ENCODE peak calls at places on chromosomes 3 and 15, in eight cellular contexts. One of them, this sample, is unnamed.

GRCh38 chr15:44034334-44034733 is 160.7 kb downstream of the FRMD5 start:
- DNase-seq in brain microvascular endothelial cell: no peak
- DNase-seq in sigmoid colon: no peak
- DNase-seq in keratinocyte: no peak
- DNase-seq in fibroblast of the aortic adventitia: peak
- DNase-seq in fibroblast of mammary gland: peak
- DNase-seq in PC-9: no peak
- DNase-seq in ovary: no peak
- DNase-seq in this sample: no peak

GRCh38 chr3:119627461-119627860 is 29.8 kb downstream of the PLA1A start:
- DNase-seq in brain microvascular endothelial cell: no peak
- DNase-seq in sigmoid colon: no peak
- DNase-seq in keratinocyte: no peak
- DNase-seq in fibroblast of the aortic adventitia: no peak
- DNase-seq in fibroblast of mammary gland: no peak
- DNase-seq in PC-9: no peak
- DNase-seq in ovary: peak
- DNase-seq in this sample: peak

GRCh38 chr3:15858547-15859506 is 61.0 kb upstream of the ANKRD28 start:
- DNase-seq in brain microvascular endothelial cell: no peak
- DNase-seq in sigmoid colon: no peak
- DNase-seq in keratinocyte: no peak
- DNase-seq in fibroblast of the aortic adventitia: peak
- DNase-seq in fibroblast of mammary gland: peak
- DNase-seq in PC-9: peak
- DNase-seq in ovary: peak
- DNase-seq in this sample: peak

GRCh38 chr3:16378920-16379319 is 113.9 kb downstream of the OXNAD1 start:
- DNase-seq in brain microvascular endothelial cell: peak
- DNase-seq in sigmoid colon: no peak
- DNase-seq in keratinocyte: no peak
- DNase-seq in fibroblast of the aortic adventitia: peak
- DNase-seq in fibroblast of mammary gland: peak
- DNase-seq in PC-9: no peak
- DNase-seq in ovary: no peak
- DNase-seq in this sample: peak

GRCh38 chr3:182450942-182451607 is 342.2 kb upstream of the ATP11B start:
- DNase-seq in brain microvascular endothelial cell: no peak
- DNase-seq in sigmoid colon: no peak
- DNase-seq in keratinocyte: no peak
- DNase-seq in fibroblast of the aortic adventitia: no peak
- DNase-seq in fibroblast of mammary gland: no peak
- DNase-seq in PC-9: no peak
- DNase-seq in ovary: no peak
- DNase-seq in this sample: no peak

GRCh38 chr3:102259636-102260035 is 175.2 kb upstream of the ZPLD1 start:
- DNase-seq in brain microvascular endothelial cell: no peak
- DNase-seq in sigmoid colon: no peak
- DNase-seq in keratinocyte: no peak
- DNase-seq in fibroblast of the aortic adventitia: no peak
- DNase-seq in fibroblast of mammary gland: no peak
- DNase-seq in PC-9: no peak
- DNase-seq in ovary: no peak
- DNase-seq in this sample: no peak

GRCh38 chr3:76372497-76372896 is 587.1 kb upstream of the ZNF717 start:
- DNase-seq in brain microvascular endothelial cell: peak
- DNase-seq in sigmoid colon: no peak
- DNase-seq in keratinocyte: no peak
- DNase-seq in fibroblast of the aortic adventitia: no peak
- DNase-seq in fibroblast of mammary gland: no peak
- DNase-seq in PC-9: no peak
- DNase-seq in ovary: no peak
- DNase-seq in this sample: no peak

GRCh38 chr15:63539517-63539916 is 35.1 kb downstream of the USP3 start:
- DNase-seq in brain microvascular endothelial cell: no peak
- DNase-seq in sigmoid colon: no peak
- DNase-seq in keratinocyte: no peak
- DNase-seq in fibroblast of the aortic adventitia: no peak
- DNase-seq in fibroblast of mammary gland: no peak
- DNase-seq in PC-9: no peak
- DNase-seq in ovary: no peak
- DNase-seq in this sample: no peak

GRCh38 chr3:185940951-185941350 is 3.1 kb upstream of the TRA2B start:
- DNase-seq in brain microvascular endothelial cell: no peak
- DNase-seq in sigmoid colon: no peak
- DNase-seq in keratinocyte: no peak
- DNase-seq in fibroblast of the aortic adventitia: no peak
- DNase-seq in fibroblast of mammary gland: no peak
- DNase-seq in PC-9: peak
- DNase-seq in ovary: no peak
- DNase-seq in this sample: no peak

GRCh38 chr15:75606711-75607684 is 18.5 kb downstream of the SNUPN start:
- DNase-seq in brain microvascular endothelial cell: peak
- DNase-seq in sigmoid colon: no peak
- DNase-seq in keratinocyte: no peak
- DNase-seq in fibroblast of the aortic adventitia: no peak
- DNase-seq in fibroblast of mammary gland: peak
- DNase-seq in PC-9: no peak
- DNase-seq in ovary: no peak
- DNase-seq in this sample: no peak

GRCh38 chr15:49282366-49282765 is 112.3 kb downstream of the GALK2 start:
- DNase-seq in brain microvascular endothelial cell: peak
- DNase-seq in sigmoid colon: no peak
- DNase-seq in keratinocyte: no peak
- DNase-seq in fibroblast of the aortic adventitia: peak
- DNase-seq in fibroblast of mammary gland: peak
- DNase-seq in PC-9: no peak
- DNase-seq in ovary: no peak
- DNase-seq in this sample: no peak

GRCh38 chr3:108100906-108101305 is 10.1 kb upstream of the CD47 start:
- DNase-seq in brain microvascular endothelial cell: no peak
- DNase-seq in sigmoid colon: no peak
- DNase-seq in keratinocyte: no peak
- DNase-seq in fibroblast of the aortic adventitia: no peak
- DNase-seq in fibroblast of mammary gland: no peak
- DNase-seq in PC-9: no peak
- DNase-seq in ovary: no peak
- DNase-seq in this sample: peak

GRCh38 chr3:58463181-58463941 is 28.5 kb upstream of the KCTD6 start:
- DNase-seq in brain microvascular endothelial cell: peak
- DNase-seq in sigmoid colon: peak
- DNase-seq in keratinocyte: peak
- DNase-seq in fibroblast of the aortic adventitia: peak
- DNase-seq in fibroblast of mammary gland: peak
- DNase-seq in PC-9: peak
- DNase-seq in ovary: peak
- DNase-seq in this sample: peak

GRCh38 chr3:155737844-155738460 is 6.9 kb downstream of the PLCH1 start:
- DNase-seq in brain microvascular endothelial cell: no peak
- DNase-seq in sigmoid colon: no peak
- DNase-seq in keratinocyte: no peak
- DNase-seq in fibroblast of the aortic adventitia: no peak
- DNase-seq in fibroblast of mammary gland: no peak
- DNase-seq in PC-9: no peak
- DNase-seq in ovary: no peak
- DNase-seq in this sample: peak

GRCh38 chr3:58386966-58387365 is 46.7 kb downstream of the PDHB start:
- DNase-seq in brain microvascular endothelial cell: peak
- DNase-seq in sigmoid colon: no peak
- DNase-seq in keratinocyte: no peak
- DNase-seq in fibroblast of the aortic adventitia: peak
- DNase-seq in fibroblast of mammary gland: peak
- DNase-seq in PC-9: no peak
- DNase-seq in ovary: no peak
- DNase-seq in this sample: no peak

GRCh38 chr15:96735621-96736020 is 405.1 kb downstream of the NR2F2 start:
- DNase-seq in brain microvascular endothelial cell: no peak
- DNase-seq in sigmoid colon: no peak
- DNase-seq in keratinocyte: no peak
- DNase-seq in fibroblast of the aortic adventitia: no peak
- DNase-seq in fibroblast of mammary gland: no peak
- DNase-seq in PC-9: no peak
- DNase-seq in ovary: no peak
- DNase-seq in this sample: no peak

GRCh38 chr15:63968122-63968524 is 78.2 kb downstream of the DAPK2 start:
- DNase-seq in brain microvascular endothelial cell: no peak
- DNase-seq in sigmoid colon: no peak
- DNase-seq in keratinocyte: no peak
- DNase-seq in fibroblast of the aortic adventitia: no peak
- DNase-seq in fibroblast of mammary gland: no peak
- DNase-seq in PC-9: no peak
- DNase-seq in ovary: no peak
- DNase-seq in this sample: no peak

GRCh38 chr15:23801881-23802280 is 114.8 kb upstream of the NDN start:
- DNase-seq in brain microvascular endothelial cell: no peak
- DNase-seq in sigmoid colon: no peak
- DNase-seq in keratinocyte: no peak
- DNase-seq in fibroblast of the aortic adventitia: no peak
- DNase-seq in fibroblast of mammary gland: no peak
- DNase-seq in PC-9: no peak
- DNase-seq in ovary: no peak
- DNase-seq in this sample: no peak

GRCh38 chr3:12393894-12394293 is 90.4 kb upstream of the TSEN2 start:
- DNase-seq in brain microvascular endothelial cell: no peak
- DNase-seq in sigmoid colon: no peak
- DNase-seq in keratinocyte: no peak
- DNase-seq in fibroblast of the aortic adventitia: peak
- DNase-seq in fibroblast of mammary gland: peak
- DNase-seq in PC-9: no peak
- DNase-seq in ovary: no peak
- DNase-seq in this sample: no peak

GRCh38 chr15:78317145-78317836 is 17.9 kb upstream of the SKIC8 start:
- DNase-seq in brain microvascular endothelial cell: no peak
- DNase-seq in sigmoid colon: peak
- DNase-seq in keratinocyte: peak
- DNase-seq in fibroblast of the aortic adventitia: no peak
- DNase-seq in fibroblast of mammary gland: peak
- DNase-seq in PC-9: no peak
- DNase-seq in ovary: no peak
- DNase-seq in this sample: no peak

GRCh38 chr3:128236667-128237066 is 83.4 kb downstream of the EEFSEC start:
- DNase-seq in brain microvascular endothelial cell: no peak
- DNase-seq in sigmoid colon: no peak
- DNase-seq in keratinocyte: no peak
- DNase-seq in fibroblast of the aortic adventitia: no peak
- DNase-seq in fibroblast of mammary gland: no peak
- DNase-seq in PC-9: no peak
- DNase-seq in ovary: no peak
- DNase-seq in this sample: no peak

DNA sequence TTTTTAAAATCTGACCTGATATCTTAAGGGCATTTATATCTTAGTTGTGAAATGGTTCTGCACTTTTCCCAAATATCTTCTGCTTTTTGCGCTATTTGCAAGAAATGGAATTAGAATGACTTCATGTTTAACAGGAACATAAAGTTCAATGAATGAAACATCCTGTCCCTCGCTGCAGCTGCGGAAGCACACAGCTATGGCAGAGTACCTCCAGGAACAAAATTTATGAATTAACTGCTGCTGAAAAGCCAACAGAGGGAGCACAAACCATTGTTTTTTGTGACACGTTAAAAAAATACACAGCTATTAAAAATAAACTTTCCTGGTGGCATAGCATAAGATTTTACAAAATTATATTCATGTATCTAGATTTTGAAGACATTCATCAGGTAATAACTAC is 404.4 kb upstream of the MDFIC2 start:
- DNase-seq in brain microvascular endothelial cell: peak
- DNase-seq in sigmoid colon: peak
- DNase-seq in keratinocyte: no peak
- DNase-seq in fibroblast of the aortic adventitia: peak
- DNase-seq in fibroblast of mammary gland: peak
- DNase-seq in PC-9: no peak
- DNase-seq in ovary: peak
- DNase-seq in this sample: no peak
- TF ChIP-seq CTCF in brain microvascular endothelial cell: peak
- TF ChIP-seq CTCF in sigmoid colon: peak
- TF ChIP-seq CTCF in keratinocyte: peak
- TF ChIP-seq CTCF in fibroblast of the aortic adventitia: peak
- TF ChIP-seq CTCF in fibroblast of mammary gland: peak
- TF ChIP-seq CTCF in PC-9: peak
- TF ChIP-seq CTCF in ovary: no peak
- TF ChIP-seq CTCF in this sample: no peak

GRCh38 chr15:68631621-68632051 is 52.8 kb downstream of the CORO2B start:
- DNase-seq in brain microvascular endothelial cell: no peak
- DNase-seq in sigmoid colon: no peak
- DNase-seq in keratinocyte: no peak
- DNase-seq in fibroblast of the aortic adventitia: no peak
- DNase-seq in fibroblast of mammary gland: no peak
- DNase-seq in PC-9: no peak
- DNase-seq in ovary: no peak
- DNase-seq in this sample: no peak
- TF ChIP-seq CTCF in brain microvascular endothelial cell: no peak
- TF ChIP-seq CTCF in sigmoid colon: no peak
- TF ChIP-seq CTCF in keratinocyte: no peak
- TF ChIP-seq CTCF in fibroblast of the aortic adventitia: no peak
- TF ChIP-seq CTCF in fibroblast of mammary gland: no peak
- TF ChIP-seq CTCF in PC-9: no peak
- TF ChIP-seq CTCF in ovary: no peak
- TF ChIP-seq CTCF in this sample: no peak

DNA sequence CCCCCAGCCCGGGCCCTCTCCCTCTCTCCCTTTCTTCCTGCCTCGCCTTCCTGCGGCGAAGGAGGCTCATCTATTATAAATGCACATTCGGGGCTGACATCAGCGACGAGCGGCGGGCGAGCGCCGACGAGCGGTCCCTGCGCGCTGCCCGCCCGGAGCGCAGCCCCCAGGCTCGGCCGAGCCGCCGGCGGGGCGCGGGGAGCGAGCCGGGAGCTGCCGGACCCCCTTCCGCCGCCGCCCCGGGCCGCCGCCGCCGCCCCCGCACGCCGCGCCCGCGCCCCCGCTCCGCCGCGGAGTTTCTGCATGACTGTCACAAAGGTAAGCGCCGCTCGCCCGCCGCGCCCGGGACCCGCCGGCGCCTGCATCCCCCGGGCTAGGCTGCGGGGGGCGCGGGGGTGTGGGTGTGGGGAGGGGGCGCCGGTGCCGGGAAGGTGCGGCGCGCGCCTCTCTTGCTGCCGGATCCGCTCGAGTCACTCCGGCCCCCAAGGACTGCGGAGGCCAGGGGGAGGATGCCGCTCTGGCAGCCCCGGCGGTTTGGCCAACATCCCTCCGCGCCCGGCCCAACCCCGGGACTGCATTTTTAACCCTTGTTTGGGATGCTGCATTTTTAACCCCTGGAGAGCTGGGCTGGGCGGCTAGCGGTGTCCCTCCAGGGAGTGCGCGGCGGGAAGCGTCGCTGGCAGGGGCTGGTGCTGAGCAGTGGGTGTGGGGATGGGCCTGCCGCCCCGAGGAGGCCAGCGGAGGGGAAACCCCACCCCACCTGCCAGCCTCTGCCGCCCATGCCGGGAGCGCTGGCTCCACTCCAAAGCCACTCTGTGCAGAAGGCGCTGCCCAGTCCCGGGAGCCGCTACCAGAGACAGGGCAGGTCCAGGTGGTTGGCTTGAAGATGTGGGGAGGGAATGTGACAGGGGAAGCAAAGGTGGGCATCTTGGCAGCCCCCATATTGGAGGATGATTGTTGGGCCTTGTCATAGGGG is at the start of gene CORO2B:
- DNase-seq in brain microvascular endothelial cell: no peak
- DNase-seq in sigmoid colon: no peak
- DNase-seq in keratinocyte: no peak
- DNase-seq in fibroblast of the aortic adventitia: peak
- DNase-seq in fibroblast of mammary gland: peak
- DNase-seq in PC-9: no peak
- DNase-seq in ovary: peak
- DNase-seq in this sample: no peak
- TF ChIP-seq CTCF in brain microvascular endothelial cell: no peak
- TF ChIP-seq CTCF in sigmoid colon: no peak
- TF ChIP-seq CTCF in keratinocyte: no peak
- TF ChIP-seq CTCF in fibroblast of the aortic adventitia: no peak
- TF ChIP-seq CTCF in fibroblast of mammary gland: no peak
- TF ChIP-seq CTCF in PC-9: no peak
- TF ChIP-seq CTCF in ovary: no peak
- TF ChIP-seq CTCF in this sample: no peak

GRCh38 chr3:174355505-174355904 is 503.6 kb upstream of the NAALADL2 start:
- DNase-seq in brain microvascular endothelial cell: peak
- DNase-seq in sigmoid colon: no peak
- DNase-seq in keratinocyte: no peak
- DNase-seq in fibroblast of the aortic adventitia: peak
- DNase-seq in fibroblast of mammary gland: peak
- DNase-seq in PC-9: peak
- DNase-seq in ovary: no peak
- DNase-seq in this sample: no peak
- TF ChIP-seq CTCF in brain microvascular endothelial cell: peak
- TF ChIP-seq CTCF in sigmoid colon: no peak
- TF ChIP-seq CTCF in keratinocyte: peak
- TF ChIP-seq CTCF in fibroblast of the aortic adventitia: no peak
- TF ChIP-seq CTCF in fibroblast of mammary gland: peak
- TF ChIP-seq CTCF in PC-9: peak
- TF ChIP-seq CTCF in ovary: no peak
- TF ChIP-seq CTCF in this sample: peak